ENCODE peak calls at places on chromosomes 3 and 15, in five cellular contexts. X, R, E, H and L are unnamed samples.

GRCh38 chr15:91136386-91136923 is 36.4 kb downstream of the SV2B start:
- DNase-seq in E (no peak), X (no peak), R (no peak), H (no peak), L (no peak)

GRCh38 chr15:25497934-25498333 is 59.1 kb upstream of the UBE3A start:
- DNase-seq in R (no peak), H (no peak), X (no peak), E (no peak), L (no peak)

GRCh38 chr3:23402728-23403505 is 199.8 kb downstream of the UBE2E2 start:
- DNase-seq in H (no peak), R (no peak), X (no peak), E (peak), L (peak)

GRCh38 chr3:61936344-61936937 is 375.1 kb downstream of the PTPRG start:
- DNase-seq in H (no peak), E (peak), R (peak), X (no peak), L (no peak)

GRCh38 chr3:13581485-13582365 is 32.8 kb downstream of the FBLN2 start:
- DNase-seq in H (no peak), E (no peak), R (no peak), X (no peak), L (no peak)

GRCh38 chr3:48186993-48187578 is 1.1 kb downstream of the CDC25A start:
- DNase-seq in H (no peak), R (no peak), E (no peak), X (no peak), L (no peak)

GRCh38 chr15:64720188-64720587 is 55.2 kb downstream of the RBPMS2 start:
- DNase-seq in X (no peak), R (no peak), E (no peak), H (no peak), L (no peak)

GRCh38 chr15:94075349-94075748 is 156.0 kb upstream of the MCTP2 start:
- DNase-seq in X (no peak), H (no peak), E (no peak), R (peak), L (peak)

GRCh38 chr3:100075731-100076543 is 38.4 kb downstream of the FILIP1L start:
- DNase-seq in E (peak), X (no peak), H (no peak), R (no peak), L (no peak)

GRCh38 chr15:59186501-59186900 is 20.1 kb upstream of the LDHAL6B start:
- DNase-seq in R (no peak), X (no peak), E (no peak), H (no peak), L (no peak)

GRCh38 chr15:47340576-47340920 is 376.8 kb upstream of the SEMA6D start:
- DNase-seq in E (peak), R (no peak), X (no peak), H (no peak), L (no peak)

GRCh38 chr3:177553012-177553411 is 355.7 kb upstream of the TBL1XR1 start:
- DNase-seq in E (no peak), R (no peak), X (no peak), H (no peak), L (no peak)

GRCh38 chr3:195461518-195462307 is 18.9 kb upstream of the ACAP2 start:
- DNase-seq in E (no peak), X (no peak), R (no peak), H (no peak), L (peak)

GRCh38 chr15:71055461-71055860 is 59.8 kb upstream of the THSD4 start:
- DNase-seq in H (no peak), R (no peak), E (peak), X (no peak), L (no peak)

GRCh38 chr3:87792193-87792531 is 266.6 kb downstream of the CGGBP1 start:
- DNase-seq in H (no peak), X (no peak), E (no peak), R (no peak), L (no peak)

GRCh38 chr15:23457890-23458289 is 10.8 kb upstream of the GOLGA6L2 start:
- DNase-seq in X (no peak), E (no peak), H (no peak), R (no peak), L (no peak)

GRCh38 chr3:50336452-50337174 is 4.0 kb downstream of the RASSF1 start:
- DNase-seq in X (no peak), E (no peak), H (no peak), R (no peak), L (peak)

GRCh38 chr3:78848392-78849288 is 919.2 kb downstream of the ROBO1 start:
- DNase-seq in X (no peak), E (no peak), H (no peak), R (no peak), L (no peak)

GRCh38 chr3:70531063-70531657 is 218.7 kb upstream of the MDFIC2 start:
- DNase-seq in X (no peak), H (peak), R (peak), E (no peak), L (peak)

GRCh38 chr3:165641569-165642310 is 195.5 kb downstream of the BCHE start:
- DNase-seq in H (peak), E (peak), X (no peak), R (no peak), L (peak)

GRCh38 chr15:95302206-95302605 is 1028.3 kb upstream of the NR2F2 start:
- DNase-seq in X (no peak), R (no peak), E (no peak), H (no peak), L (peak)

GRCh38 chr3:3998140-3998977 is 199.1 kb downstream of the LRRN1 start:
- DNase-seq in X (no peak), E (peak), H (peak), R (peak), L (peak)

GRCh38 chr3:71160800-71161546 is 422.6 kb downstream of the FOXP1 start:
- DNase-seq in E (peak), H (no peak), X (no peak), R (no peak), L (no peak)

GRCh38 chr15:46059921-46060565 is 425.2 kb downstream of the SQOR start:
- DNase-seq in E (no peak), X (no peak), H (no peak), R (no peak), L (peak)

GRCh38 chr15:90063733-90064247 is 38.5 kb downstream of the IDH2 start:
- DNase-seq in X (peak), H (no peak), R (no peak), E (no peak), L (peak)

GRCh38 chr15:26971303-26972018 is 480 bp downstream of the GABRG3 start:
- DNase-seq in E (no peak), H (no peak), X (no peak), R (peak), L (peak)

GRCh38 chr3:60579734-60580133 is 671.5 kb downstream of the FHIT start:
- DNase-seq in X (no peak), E (peak), H (no peak), R (peak), L (no peak)

GRCh38 chr3:81910244-81910852 is 148.9 kb upstream of the GBE1 start:
- DNase-seq in E (peak), X (no peak), R (peak), H (no peak), L (peak)

GRCh38 chr3:170997966-170998913 is 28.3 kb downstream of the SLC2A2 start:
- DNase-seq in E (no peak), R (peak), H (no peak), X (no peak), L (peak)

GRCh38 chr3:129360705-129361460 is 67.6 kb downstream of the EFCAB12 start:
- DNase-seq in E (no peak), H (no peak), X (no peak), R (no peak), L (peak)

GRCh38 chr15:92883643-92884458 is 16.3 kb upstream of the CHD2 start:
- DNase-seq in H (peak), X (no peak), R (peak), E (peak), L (peak)

GRCh38 chr3:140468407-140468806 is 209.5 kb upstream of the TRIM42 start:
- DNase-seq in X (no peak), H (no peak), E (no peak), R (no peak), L (no peak)

GRCh38 chr3:69866988-69867720 is 127.9 kb downstream of the MITF start:
- DNase-seq in R (no peak), E (no peak), X (no peak), H (no peak), L (peak)

GRCh38 chr3:161559177-161559998 is 62.8 kb downstream of the OTOL1 start:
- DNase-seq in X (no peak), R (peak), H (peak), E (peak), L (peak)

GRCh38 chr15:44193651-44194396 is 1.2 kb downstream of the FRMD5 start:
- DNase-seq in E (peak), H (peak), X (no peak), R (peak), L (peak)

GRCh38 chr3:71695000-71695482 is 30.2 kb downstream of the EIF4E3 start:
- DNase-seq in H (no peak), R (peak), E (no peak), X (no peak), L (peak)